ENCODE peak calls at places on chromosomes 11 and 22, in five cellular contexts. N is OCI-LY7, J is gastrocnemius medialis, B is HCT116, G is A549. M is an unnamed sample. For H3K4me1, the result is how much of the 10 kb centered on the place peaks cover.

GRCh38 chr22:27107824-27108223 is 450.4 kb downstream of the MIAT start:
- DNase-seq in N (no peak), J (peak), B (peak), G (peak), M (peak)

GRCh38 chr22:30609260-30610185 is 2.5 kb downstream of the TCN2 start:
- DNase-seq in N (no peak), J (peak), B (no peak), G (peak), M (peak)

GRCh38 chr11:117961896-117962295 is 24.3 kb upstream of the IL10RA start:
- DNase-seq in N (no peak), J (no peak), B (no peak), G (no peak), M (no peak)

GRCh38 chr11:132784441-132784840 is 747.9 kb downstream of the OPCML start:
- DNase-seq in N (no peak), J (no peak), B (no peak), G (no peak), M (no peak)

GRCh38 chr11:33687733-33688479 is 12.7 kb downstream of the C11orf91 start:
- DNase-seq in N (peak), J (no peak), B (peak), G (peak), M (peak)

GRCh38 chr22:23138584-23139469 is 3.0 kb downstream of the RSPH14 start:
- DNase-seq in N (no peak), J (no peak), B (no peak), G (no peak), M (peak)

GRCh38 chr11:110812334-110812733 is 100.1 kb upstream of the ARHGAP20 start:
- DNase-seq in N (no peak), J (no peak), B (no peak), G (no peak), M (no peak)

GRCh38 chr11:80116796-80117195 is 676.0 kb upstream of the TENM4 start:
- DNase-seq in N (no peak), J (no peak), B (no peak), G (no peak), M (no peak)

GRCh38 chr11:82701847-82702520 is 31.7 kb downstream of the FAM181B start:
- DNase-seq in N (peak), J (no peak), B (peak), G (peak), M (no peak)

GRCh38 chr11:78940500-78941225 is 366.0 kb upstream of the NARS2 start:
- DNase-seq in N (no peak), J (no peak), B (no peak), G (no peak), M (no peak)

GRCh38 chr11:75508051-75508561 is 17.6 kb downstream of the GDPD5 start:
- DNase-seq in N (peak), J (no peak), B (no peak), G (no peak), M (no peak)

GRCh38 chr11:134331565-134332188 is at the start of gene GLB1L2:
- DNase-seq in N (no peak), J (peak), B (peak), G (peak), M (no peak)

GRCh38 chr22:45237065-45237990 is 3.4 kb downstream of the KIAA0930 start:
- DNase-seq in N (no peak), J (no peak), B (no peak), G (no peak), M (no peak)

GRCh38 chr22:20810645-20811044 is 36.7 kb downstream of the SERPIND1 start:
- DNase-seq in N (no peak), J (no peak), B (no peak), G (no peak), M (no peak)

GRCh38 chr11:590997-591396 is 14.7 kb downstream of the PHRF1 start:
- DNase-seq in N (no peak), J (no peak), B (no peak), G (no peak), M (no peak)

GRCh38 chr11:10454902-10455631 is at the start of gene AMPD3:
- DNase-seq in N (peak), J (peak), B (peak), G (peak), M (peak)

GRCh38 chr11:25576320-25576719 is 755.6 kb upstream of the ANO3 start:
- DNase-seq in N (no peak), J (no peak), B (no peak), G (no peak), M (peak)

GRCh38 chr11:59708537-59708936 is 5.1 kb downstream of the OR10V1 start:
- DNase-seq in N (no peak), J (no peak), B (no peak), G (no peak), M (peak)

GRCh38 chr22:45006873-45007246 is 2.9 kb downstream of the PHF21B start:
- DNase-seq in N (no peak), J (no peak), B (no peak), G (no peak), M (no peak)

GRCh38 chr11:67504023-67504949 is 877 bp downstream of the PITPNM1 start:
- DNase-seq in N (peak), J (no peak), B (no peak), G (no peak), M (no peak)

GRCh38 chr11:112219476-112220232 is 6.6 kb upstream of the PTS start:
- DNase-seq in N (peak), J (peak), B (peak), G (peak), M (peak)

GRCh38 chr22:42277232-42277753 is 6.8 kb upstream of the TCF20 start:
- DNase-seq in N (no peak), J (no peak), B (no peak), G (no peak), M (no peak)

GRCh38 chr22:28949788-28950187 is 66.4 kb downstream of the ZNRF3 start:
- DNase-seq in N (no peak), J (no peak), B (no peak), G (peak), M (no peak)

GRCh38 chr22:37182101-37182948 is 5.7 kb downstream of the C1QTNF6 start:
- DNase-seq in N (no peak), J (no peak), B (no peak), G (peak), M (no peak)

GRCh38 chr11:104060004-104060403 is 23.6 kb downstream of the DDI1 start:
- DNase-seq in N (no peak), J (no peak), B (no peak), G (no peak), M (peak)

GRCh38 chr11:58390551-58391063 is 16.1 kb downstream of the OR5B3 start:
- DNase-seq in N (no peak), J (no peak), B (no peak), G (no peak), M (no peak)

GRCh38 chr11:66857234-66857926 is 516 bp downstream of the LRFN4 start:
- DNase-seq in N (no peak), J (no peak), B (no peak), G (peak), M (no peak)

GRCh38 chr11:73366265-73366610 is 10.0 kb upstream of the RELT start:
- DNase-seq in N (peak), J (no peak), B (no peak), G (no peak), M (no peak)

GRCh38 chr11:2743427-2744110 is 43.8 kb upstream of the KCNQ1OT1 start:
- DNase-seq in N (no peak), J (no peak), B (no peak), G (no peak), M (no peak)

GRCh38 chr11:86228967-86229330 is 15.6 kb upstream of the EED start:
- DNase-seq in N (no peak), J (no peak), B (no peak), G (no peak), M (no peak)

GRCh38 chr11:114163830-114164401 is 104.4 kb downstream of the ZBTB16 start:
- DNase-seq in N (no peak), J (peak), B (no peak), G (no peak), M (no peak)

GRCh38 chr22:23218867-23219251 is 38.5 kb downstream of the BCR start:
- DNase-seq in N (peak), J (no peak), B (no peak), G (no peak), M (no peak)

GRCh38 chr11:72584293-72584921 is 89.8 kb downstream of the PDE2A start:
- DNase-seq in N (no peak), J (peak), B (no peak), G (no peak), M (no peak)

GRCh38 chr22:46737105-46737975 is 712 bp downstream of the CERK start:
- DNase-seq in N (peak), J (no peak), B (no peak), G (no peak), M (no peak)

GRCh38 chr22:37930270-37930951 is 23.0 kb downstream of the C22orf23 start:
- DNase-seq in N (peak), J (no peak), B (no peak), G (peak), M (no peak)

GRCh38 chr11:60899021-60899936 is 7.1 kb downstream of the PRPF19 start:
- DNase-seq in N (peak), J (no peak), B (peak), G (peak), M (peak)

DNA sequence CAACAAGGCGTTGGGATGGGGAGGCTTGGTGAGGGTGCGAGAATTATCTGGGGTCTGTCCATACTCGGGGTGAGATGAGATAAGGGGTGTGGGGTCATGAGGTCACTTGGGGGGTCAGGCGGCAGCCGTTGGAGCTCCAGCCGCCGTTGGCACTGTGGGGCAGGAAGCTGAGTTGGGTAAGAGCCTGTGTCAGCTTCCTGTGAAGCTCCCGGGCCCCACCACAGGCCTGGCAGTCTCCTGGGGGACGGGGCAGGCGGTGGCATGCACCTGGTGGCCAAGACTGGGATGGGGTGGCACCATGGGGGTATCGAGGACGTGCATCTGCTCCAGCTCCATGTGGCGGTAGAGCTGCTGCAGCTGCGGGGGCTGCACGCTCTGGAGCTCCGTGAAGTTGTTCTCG is 7.1 kb upstream of the MYBPC3 start:
- DNase-seq in N (no peak), J (no peak), B (no peak), G (no peak), M (no peak)
- TF ChIP-seq CTCF in N (no peak), J (no peak), B (no peak), G (no peak), M (no peak)

GRCh38 chr11:64620286-64620962 is 29.4 kb downstream of the SLC22A12 start:
- DNase-seq in N (no peak), J (no peak), B (no peak), G (no peak), M (no peak)

GRCh38 chr11:64619196-64619595 is 28.2 kb downstream of the SLC22A12 start:
- DNase-seq in N (no peak), J (no peak), B (no peak), G (no peak), M (no peak)

GRCh38 chr11:64621283-64622019 is 30.4 kb downstream of the SLC22A12 start:
- DNase-seq in N (peak), J (no peak), B (no peak), G (no peak), M (no peak)

GRCh38 chr11:64622681-64623080 is 31.7 kb downstream of the SLC22A12 start:
- DNase-seq in N (no peak), J (no peak), B (no peak), G (no peak), M (no peak)

GRCh38 chr11:64619811-64620285 is 28.8 kb downstream of the SLC22A12 start:
- DNase-seq in N (peak), J (no peak), B (peak), G (peak), M (peak)
- H3K4me1 ChIP-seq in N (under half), J (under half), B (under half), G (under half), M (under half)

DNA sequence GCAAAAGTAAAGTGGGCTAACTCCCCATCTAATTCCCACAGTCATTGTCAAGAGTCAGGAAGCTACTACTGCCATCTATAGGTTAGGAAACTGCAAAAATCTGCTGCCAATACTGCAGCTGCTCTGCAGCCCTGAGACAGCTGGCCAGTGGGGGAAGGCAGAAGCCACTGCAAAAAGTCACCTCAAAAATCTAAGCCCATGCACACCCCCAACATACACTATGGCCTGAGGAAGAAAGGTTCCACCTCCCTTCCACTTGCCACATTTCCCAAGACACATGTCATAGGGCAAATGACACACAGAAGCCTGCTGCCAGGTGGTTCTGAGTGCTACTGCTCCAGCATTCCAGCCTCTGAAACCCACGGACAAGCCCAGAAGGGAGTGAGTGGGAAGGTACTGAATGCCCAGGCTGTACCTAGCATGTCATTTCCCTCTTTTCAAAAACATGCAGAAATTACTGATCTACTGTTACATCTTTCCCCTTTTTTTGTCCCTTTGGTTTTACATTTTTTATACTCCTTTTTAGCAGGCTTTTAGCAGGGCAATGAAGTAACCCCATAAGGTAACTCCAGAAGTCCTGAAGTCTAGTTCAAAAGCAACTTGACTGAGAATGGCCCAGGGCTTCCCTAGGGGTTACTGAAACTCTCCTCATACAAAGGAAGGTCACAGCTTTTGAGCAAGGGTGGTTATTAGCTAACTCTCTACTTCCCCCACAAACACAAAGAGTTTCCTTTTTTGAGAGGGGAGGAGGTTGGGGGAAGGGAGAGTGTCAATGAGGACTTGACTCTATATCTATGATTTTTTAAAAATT is 36.8 kb downstream of the DGCR2 start:
- DNase-seq in N (peak), J (no peak), B (no peak), G (peak), M (no peak)
- TF ChIP-seq CTCF in N (peak), J (no peak), B (peak), G (peak), M (peak)

GRCh38 chr11:76793391-76793811 is 10.2 kb downstream of the TSKU start:
- DNase-seq in N (no peak), J (no peak), B (no peak), G (no peak), M (no peak)

GRCh38 chr11:76792505-76793264 is 9.5 kb downstream of the TSKU start:
- DNase-seq in N (no peak), J (no peak), B (no peak), G (no peak), M (no peak)

GRCh38 chr11:76793834-76794291 is 10.7 kb downstream of the TSKU start:
- DNase-seq in N (no peak), J (no peak), B (no peak), G (no peak), M (no peak)

GRCh38 chr11:76790251-76790650 is 7.1 kb downstream of the TSKU start:
- DNase-seq in N (no peak), J (no peak), B (no peak), G (no peak), M (no peak)

GRCh38 chr11:76791861-76792260 is 8.7 kb downstream of the TSKU start:
- DNase-seq in N (no peak), J (no peak), B (no peak), G (peak), M (peak)
- H3K4me1 ChIP-seq in N (under half), J (under half), B (half or more), G (half or more), M (under half)

GRCh38 chr11:46346886-46347636 is at the start of gene DGKZ:
- DNase-seq in N (peak), J (peak), B (peak), G (peak), M (no peak)
- TF ChIP-seq CTCF in N (peak), J (peak), B (peak), G (peak), M (peak)

GRCh38 chr22:34943830-34944229 is 122.1 kb upstream of the ISX start:
- DNase-seq in N (no peak), J (no peak), B (no peak), G (peak), M (no peak)
- H3K4me1 ChIP-seq in N (under half), J (under half), B (under half), G (under half), M (under half)

GRCh38 chr11:123487157-123487744 is 57.2 kb downstream of the GRAMD1B start:
- DNase-seq in N (no peak), J (no peak), B (no peak), G (no peak), M (no peak)

GRCh38 chr11:123493393-123494063 is 63.5 kb downstream of the GRAMD1B start:
- DNase-seq in N (no peak), J (no peak), B (no peak), G (no peak), M (no peak)

GRCh38 chr11:123494195-123495050 is 64.4 kb downstream of the GRAMD1B start:
- DNase-seq in N (no peak), J (no peak), B (no peak), G (no peak), M (no peak)

GRCh38 chr11:123490527-123490926 is 60.5 kb downstream of the GRAMD1B start:
- DNase-seq in N (no peak), J (no peak), B (no peak), G (no peak), M (no peak)

DNA sequence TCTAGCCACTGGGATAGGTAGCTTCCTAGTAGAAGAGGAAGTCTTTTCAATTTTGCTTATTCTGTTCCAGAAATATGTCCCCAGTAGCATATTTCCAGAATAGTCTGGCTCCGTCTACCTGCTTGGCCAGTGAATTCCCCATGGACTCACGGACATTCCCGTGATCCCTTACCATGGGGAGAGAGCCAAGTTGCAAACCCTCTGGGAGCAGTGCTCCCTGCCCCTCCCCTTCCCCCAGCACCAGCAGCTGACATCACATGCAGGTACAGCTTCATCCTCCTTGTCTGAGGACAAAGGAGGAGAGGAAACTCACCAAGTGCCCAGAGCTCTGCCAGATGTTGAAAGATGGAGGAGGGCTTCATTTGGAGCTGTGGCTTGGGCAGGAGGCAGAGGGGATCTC is 61.2 kb downstream of the GRAMD1B start:
- DNase-seq in N (no peak), J (no peak), B (no peak), G (no peak), M (no peak)
- TF ChIP-seq CTCF in N (no peak), J (no peak), B (no peak), G (no peak), M (no peak)

GRCh38 chr11:96215094-96215782 is 127.8 kb downstream of the MAML2 start:
- DNase-seq in N (peak), J (no peak), B (no peak), G (peak), M (no peak)

GRCh38 chr11:96218013-96218412 is 125.0 kb downstream of the MAML2 start:
- DNase-seq in N (no peak), J (no peak), B (no peak), G (no peak), M (no peak)

GRCh38 chr11:96214745-96215093 is 128.3 kb downstream of the MAML2 start:
- DNase-seq in N (no peak), J (no peak), B (no peak), G (no peak), M (no peak)

GRCh38 chr11:96217206-96217605 is 125.8 kb downstream of the MAML2 start:
- DNase-seq in N (no peak), J (no peak), B (no peak), G (no peak), M (no peak)

DNA sequence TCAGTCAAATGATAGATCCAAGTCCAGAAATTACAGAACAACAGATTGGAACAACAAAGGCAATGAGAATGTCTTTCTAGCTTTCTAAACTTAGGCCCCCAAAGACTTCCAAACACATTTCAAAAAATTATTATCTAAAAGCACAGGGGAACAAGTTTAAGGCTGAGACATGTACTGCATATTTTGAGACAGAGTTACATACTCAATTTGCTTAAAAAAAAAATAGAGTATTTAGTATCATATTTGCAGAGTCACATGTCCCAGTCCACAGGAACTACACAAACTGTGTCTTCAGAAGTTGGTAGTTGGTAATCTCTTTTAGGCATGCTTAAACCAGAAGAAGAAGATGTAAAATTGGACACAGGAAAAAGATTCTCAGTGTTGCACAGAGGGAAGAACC is 127.2 kb downstream of the MAML2 start:
- DNase-seq in N (peak), J (no peak), B (no peak), G (no peak), M (no peak)
- H3K4me1 ChIP-seq in N (half or more), J (under half), B (under half), G (half or more), M (under half)

M was measured in foreskin keratinocyte.